ENCODE peak calls at places on chromosomes 6 and 20, in ten cellular contexts. One of them, this sample, is unnamed.

GRCh38 chr20:3133156-3133555 is 26.5 kb downstream of the FASTKD5 start:
- DNase-seq in stimulated activated CD4-positive, alpha-beta T cell treated with anti-CD3 and anti-CD28 coated beads, Interleukin-15, amount 100 ng/mL, for 1 hour: no peak
- DNase-seq in cardiac fibroblast: no peak
- DNase-seq in hepatic stellate cell: no peak
- DNase-seq in iris pigment epithelial cell: peak
- DNase-seq in KBM-7: no peak
- DNase-seq in AG04449: no peak
- DNase-seq in NCI-H2081: no peak
- DNase-seq in effector CD4-positive, alpha-beta T cell: no peak
- DNase-seq in CD4-positive, alpha-beta T cell: no peak
- DNase-seq in this sample: no peak

GRCh38 chr6:40194771-40195170 is 260.5 kb upstream of the MOCS1 start:
- DNase-seq in stimulated activated CD4-positive, alpha-beta T cell treated with anti-CD3 and anti-CD28 coated beads, Interleukin-15, amount 100 ng/mL, for 1 hour: no peak
- DNase-seq in CD4-positive, alpha-beta T cell: no peak
- DNase-seq in NCI-H2081: no peak
- DNase-seq in AG04449: no peak
- DNase-seq in effector CD4-positive, alpha-beta T cell: no peak
- DNase-seq in iris pigment epithelial cell: no peak
- DNase-seq in cardiac fibroblast: no peak
- DNase-seq in hepatic stellate cell: no peak
- DNase-seq in KBM-7: no peak
- DNase-seq in this sample: no peak

GRCh38 chr6:127247114-127248096 is 19.3 kb upstream of the RNF146 start:
- DNase-seq in KBM-7: no peak
- DNase-seq in NCI-H2081: no peak
- DNase-seq in iris pigment epithelial cell: no peak
- DNase-seq in stimulated activated CD4-positive, alpha-beta T cell treated with anti-CD3 and anti-CD28 coated beads, Interleukin-15, amount 100 ng/mL, for 1 hour: no peak
- DNase-seq in AG04449: no peak
- DNase-seq in cardiac fibroblast: no peak
- DNase-seq in effector CD4-positive, alpha-beta T cell: no peak
- DNase-seq in CD4-positive, alpha-beta T cell: no peak
- DNase-seq in hepatic stellate cell: no peak
- DNase-seq in this sample: no peak

GRCh38 chr6:14726816-14727493 is 518.9 kb upstream of the JARID2 start:
- DNase-seq in hepatic stellate cell: no peak
- DNase-seq in KBM-7: peak
- DNase-seq in cardiac fibroblast: no peak
- DNase-seq in iris pigment epithelial cell: no peak
- DNase-seq in AG04449: no peak
- DNase-seq in stimulated activated CD4-positive, alpha-beta T cell treated with anti-CD3 and anti-CD28 coated beads, Interleukin-15, amount 100 ng/mL, for 1 hour: no peak
- DNase-seq in CD4-positive, alpha-beta T cell: no peak
- DNase-seq in effector CD4-positive, alpha-beta T cell: no peak
- DNase-seq in NCI-H2081: no peak
- DNase-seq in this sample: no peak

GRCh38 chr20:32670773-32671455 is 2.8 kb downstream of the C20orf203 start:
- DNase-seq in NCI-H2081: no peak
- DNase-seq in KBM-7: no peak
- DNase-seq in AG04449: no peak
- DNase-seq in hepatic stellate cell: no peak
- DNase-seq in stimulated activated CD4-positive, alpha-beta T cell treated with anti-CD3 and anti-CD28 coated beads, Interleukin-15, amount 100 ng/mL, for 1 hour: no peak
- DNase-seq in effector CD4-positive, alpha-beta T cell: no peak
- DNase-seq in cardiac fibroblast: no peak
- DNase-seq in CD4-positive, alpha-beta T cell: no peak
- DNase-seq in iris pigment epithelial cell: no peak
- DNase-seq in this sample: no peak

GRCh38 chr6:164098857-164099534 is 684.5 kb downstream of the QKI start:
- DNase-seq in effector CD4-positive, alpha-beta T cell: no peak
- DNase-seq in iris pigment epithelial cell: peak
- DNase-seq in NCI-H2081: no peak
- DNase-seq in cardiac fibroblast: peak
- DNase-seq in AG04449: no peak
- DNase-seq in hepatic stellate cell: no peak
- DNase-seq in stimulated activated CD4-positive, alpha-beta T cell treated with anti-CD3 and anti-CD28 coated beads, Interleukin-15, amount 100 ng/mL, for 1 hour: no peak
- DNase-seq in KBM-7: no peak
- DNase-seq in CD4-positive, alpha-beta T cell: no peak
- DNase-seq in this sample: no peak

GRCh38 chr6:127204278-127204677 is 62.4 kb upstream of the RNF146 start:
- DNase-seq in hepatic stellate cell: no peak
- DNase-seq in KBM-7: no peak
- DNase-seq in effector CD4-positive, alpha-beta T cell: no peak
- DNase-seq in iris pigment epithelial cell: no peak
- DNase-seq in stimulated activated CD4-positive, alpha-beta T cell treated with anti-CD3 and anti-CD28 coated beads, Interleukin-15, amount 100 ng/mL, for 1 hour: no peak
- DNase-seq in NCI-H2081: no peak
- DNase-seq in cardiac fibroblast: no peak
- DNase-seq in CD4-positive, alpha-beta T cell: no peak
- DNase-seq in AG04449: no peak
- DNase-seq in this sample: no peak

GRCh38 chr6:121856296-121856695 is 420.9 kb downstream of the GJA1 start:
- DNase-seq in NCI-H2081: no peak
- DNase-seq in cardiac fibroblast: peak
- DNase-seq in CD4-positive, alpha-beta T cell: no peak
- DNase-seq in effector CD4-positive, alpha-beta T cell: no peak
- DNase-seq in stimulated activated CD4-positive, alpha-beta T cell treated with anti-CD3 and anti-CD28 coated beads, Interleukin-15, amount 100 ng/mL, for 1 hour: no peak
- DNase-seq in KBM-7: no peak
- DNase-seq in iris pigment epithelial cell: peak
- DNase-seq in hepatic stellate cell: peak
- DNase-seq in AG04449: peak
- DNase-seq in this sample: no peak

GRCh38 chr20:64241061-64241460 is 14.5 kb upstream of the PCMTD2 start:
- DNase-seq in NCI-H2081: no peak
- DNase-seq in KBM-7: no peak
- DNase-seq in iris pigment epithelial cell: no peak
- DNase-seq in AG04449: no peak
- DNase-seq in CD4-positive, alpha-beta T cell: no peak
- DNase-seq in cardiac fibroblast: no peak
- DNase-seq in effector CD4-positive, alpha-beta T cell: no peak
- DNase-seq in hepatic stellate cell: no peak
- DNase-seq in stimulated activated CD4-positive, alpha-beta T cell treated with anti-CD3 and anti-CD28 coated beads, Interleukin-15, amount 100 ng/mL, for 1 hour: no peak
- DNase-seq in this sample: no peak

GRCh38 chr20:24364464-24364863 is 105.0 kb upstream of the SYNDIG1 start:
- DNase-seq in cardiac fibroblast: no peak
- DNase-seq in hepatic stellate cell: no peak
- DNase-seq in iris pigment epithelial cell: no peak
- DNase-seq in KBM-7: no peak
- DNase-seq in NCI-H2081: no peak
- DNase-seq in effector CD4-positive, alpha-beta T cell: no peak
- DNase-seq in AG04449: no peak
- DNase-seq in stimulated activated CD4-positive, alpha-beta T cell treated with anti-CD3 and anti-CD28 coated beads, Interleukin-15, amount 100 ng/mL, for 1 hour: no peak
- DNase-seq in CD4-positive, alpha-beta T cell: no peak
- DNase-seq in this sample: no peak

GRCh38 chr6:169852504-169853195 is 101.2 kb downstream of the ERMARD start:
- DNase-seq in effector CD4-positive, alpha-beta T cell: no peak
- DNase-seq in cardiac fibroblast: no peak
- DNase-seq in CD4-positive, alpha-beta T cell: no peak
- DNase-seq in iris pigment epithelial cell: no peak
- DNase-seq in stimulated activated CD4-positive, alpha-beta T cell treated with anti-CD3 and anti-CD28 coated beads, Interleukin-15, amount 100 ng/mL, for 1 hour: no peak
- DNase-seq in KBM-7: no peak
- DNase-seq in NCI-H2081: no peak
- DNase-seq in AG04449: no peak
- DNase-seq in hepatic stellate cell: no peak
- DNase-seq in this sample: no peak

GRCh38 chr6:146957443-146957842 is 246.8 kb upstream of the STXBP5 start:
- DNase-seq in hepatic stellate cell: no peak
- DNase-seq in iris pigment epithelial cell: no peak
- DNase-seq in stimulated activated CD4-positive, alpha-beta T cell treated with anti-CD3 and anti-CD28 coated beads, Interleukin-15, amount 100 ng/mL, for 1 hour: no peak
- DNase-seq in AG04449: no peak
- DNase-seq in KBM-7: no peak
- DNase-seq in CD4-positive, alpha-beta T cell: no peak
- DNase-seq in effector CD4-positive, alpha-beta T cell: no peak
- DNase-seq in NCI-H2081: no peak
- DNase-seq in cardiac fibroblast: no peak
- DNase-seq in this sample: no peak

GRCh38 chr6:16472349-16473069 is 234.1 kb downstream of the GMPR start:
- DNase-seq in NCI-H2081: no peak
- DNase-seq in AG04449: peak
- DNase-seq in CD4-positive, alpha-beta T cell: no peak
- DNase-seq in hepatic stellate cell: peak
- DNase-seq in iris pigment epithelial cell: peak
- DNase-seq in KBM-7: no peak
- DNase-seq in stimulated activated CD4-positive, alpha-beta T cell treated with anti-CD3 and anti-CD28 coated beads, Interleukin-15, amount 100 ng/mL, for 1 hour: no peak
- DNase-seq in effector CD4-positive, alpha-beta T cell: no peak
- DNase-seq in cardiac fibroblast: peak
- DNase-seq in this sample: no peak

GRCh38 chr20:25090492-25091429 is 8.8 kb upstream of the VSX1 start:
- DNase-seq in effector CD4-positive, alpha-beta T cell: peak
- DNase-seq in KBM-7: no peak
- DNase-seq in CD4-positive, alpha-beta T cell: peak
- DNase-seq in stimulated activated CD4-positive, alpha-beta T cell treated with anti-CD3 and anti-CD28 coated beads, Interleukin-15, amount 100 ng/mL, for 1 hour: no peak
- DNase-seq in iris pigment epithelial cell: no peak
- DNase-seq in NCI-H2081: peak
- DNase-seq in hepatic stellate cell: no peak
- DNase-seq in cardiac fibroblast: no peak
- DNase-seq in AG04449: no peak
- DNase-seq in this sample: no peak

GRCh38 chr6:152206072-152206818 is 398.8 kb downstream of the ESR1 start:
- DNase-seq in stimulated activated CD4-positive, alpha-beta T cell treated with anti-CD3 and anti-CD28 coated beads, Interleukin-15, amount 100 ng/mL, for 1 hour: no peak
- DNase-seq in effector CD4-positive, alpha-beta T cell: peak
- DNase-seq in iris pigment epithelial cell: peak
- DNase-seq in NCI-H2081: no peak
- DNase-seq in hepatic stellate cell: no peak
- DNase-seq in CD4-positive, alpha-beta T cell: peak
- DNase-seq in AG04449: no peak
- DNase-seq in cardiac fibroblast: peak
- DNase-seq in KBM-7: peak
- DNase-seq in this sample: peak

GRCh38 chr20:35791823-35792222 is 20.0 kb downstream of the PHF20 start:
- DNase-seq in effector CD4-positive, alpha-beta T cell: no peak
- DNase-seq in stimulated activated CD4-positive, alpha-beta T cell treated with anti-CD3 and anti-CD28 coated beads, Interleukin-15, amount 100 ng/mL, for 1 hour: no peak
- DNase-seq in iris pigment epithelial cell: peak
- DNase-seq in NCI-H2081: no peak
- DNase-seq in cardiac fibroblast: peak
- DNase-seq in CD4-positive, alpha-beta T cell: no peak
- DNase-seq in AG04449: peak
- DNase-seq in hepatic stellate cell: no peak
- DNase-seq in KBM-7: peak
- DNase-seq in this sample: no peak

GRCh38 chr6:79146426-79146825 is 68.4 kb upstream of the PHIP start:
- DNase-seq in effector CD4-positive, alpha-beta T cell: no peak
- DNase-seq in NCI-H2081: no peak
- DNase-seq in iris pigment epithelial cell: no peak
- DNase-seq in AG04449: no peak
- DNase-seq in stimulated activated CD4-positive, alpha-beta T cell treated with anti-CD3 and anti-CD28 coated beads, Interleukin-15, amount 100 ng/mL, for 1 hour: no peak
- DNase-seq in CD4-positive, alpha-beta T cell: no peak
- DNase-seq in KBM-7: no peak
- DNase-seq in cardiac fibroblast: no peak
- DNase-seq in hepatic stellate cell: no peak
- DNase-seq in this sample: no peak

GRCh38 chr6:126477678-126478077 is 137.8 kb downstream of the CENPW start:
- DNase-seq in KBM-7: no peak
- DNase-seq in AG04449: no peak
- DNase-seq in effector CD4-positive, alpha-beta T cell: no peak
- DNase-seq in hepatic stellate cell: no peak
- DNase-seq in iris pigment epithelial cell: no peak
- DNase-seq in NCI-H2081: no peak
- DNase-seq in CD4-positive, alpha-beta T cell: no peak
- DNase-seq in cardiac fibroblast: no peak
- DNase-seq in stimulated activated CD4-positive, alpha-beta T cell treated with anti-CD3 and anti-CD28 coated beads, Interleukin-15, amount 100 ng/mL, for 1 hour: no peak
- DNase-seq in this sample: no peak

GRCh38 chr6:142846459-142846831 is 98.5 kb downstream of the HIVEP2 start:
- DNase-seq in KBM-7: no peak
- DNase-seq in iris pigment epithelial cell: peak
- DNase-seq in cardiac fibroblast: peak
- DNase-seq in hepatic stellate cell: no peak
- DNase-seq in stimulated activated CD4-positive, alpha-beta T cell treated with anti-CD3 and anti-CD28 coated beads, Interleukin-15, amount 100 ng/mL, for 1 hour: no peak
- DNase-seq in CD4-positive, alpha-beta T cell: no peak
- DNase-seq in effector CD4-positive, alpha-beta T cell: peak
- DNase-seq in AG04449: no peak
- DNase-seq in NCI-H2081: peak
- DNase-seq in this sample: no peak

GRCh38 chr6:142884214-142885035 is 60.6 kb downstream of the HIVEP2 start:
- DNase-seq in AG04449: no peak
- DNase-seq in NCI-H2081: no peak
- DNase-seq in iris pigment epithelial cell: no peak
- DNase-seq in stimulated activated CD4-positive, alpha-beta T cell treated with anti-CD3 and anti-CD28 coated beads, Interleukin-15, amount 100 ng/mL, for 1 hour: no peak
- DNase-seq in CD4-positive, alpha-beta T cell: no peak
- DNase-seq in effector CD4-positive, alpha-beta T cell: no peak
- DNase-seq in KBM-7: no peak
- DNase-seq in hepatic stellate cell: no peak
- DNase-seq in cardiac fibroblast: peak
- DNase-seq in this sample: no peak